ENCODE peak calls at places on chromosomes 13 and 19, in seven cellular contexts. One of them, this sample, is unnamed. For H3K4me1, the result is how much of the 10 kb centered on the place peaks cover.

GRCh38 chr19:16376649-16377048 is 52.0 kb downstream of the KLF2 start:
- DNase-seq in PC-3: peak
- DNase-seq in astrocyte: no peak
- DNase-seq in fibroblast of lung: no peak
- DNase-seq in HCT116: no peak
- DNase-seq in H1: no peak
- DNase-seq in neural progenitor cell: peak
- DNase-seq in this sample: no peak

GRCh38 chr19:13978306-13978705 is 26.0 kb downstream of the DCAF15 start:
- DNase-seq in astrocyte: no peak
- DNase-seq in H1: peak
- DNase-seq in HCT116: no peak
- DNase-seq in fibroblast of lung: no peak
- DNase-seq in PC-3: no peak
- DNase-seq in neural progenitor cell: peak
- DNase-seq in this sample: no peak

GRCh38 chr19:48999481-49000325 is 6.0 kb downstream of the RUVBL2 start:
- DNase-seq in H1: peak
- DNase-seq in fibroblast of lung: peak
- DNase-seq in PC-3: peak
- DNase-seq in HCT116: no peak
- DNase-seq in neural progenitor cell: peak
- DNase-seq in astrocyte: peak
- DNase-seq in this sample: peak

GRCh38 chr19:17104679-17105078 is 29.1 kb downstream of the MYO9B start:
- DNase-seq in H1: no peak
- DNase-seq in HCT116: no peak
- DNase-seq in PC-3: no peak
- DNase-seq in neural progenitor cell: no peak
- DNase-seq in astrocyte: no peak
- DNase-seq in fibroblast of lung: no peak
- DNase-seq in this sample: no peak

GRCh38 chr19:4474504-4475136 is 2.5 kb downstream of the HDGFL2 start:
- DNase-seq in HCT116: no peak
- DNase-seq in fibroblast of lung: peak
- DNase-seq in PC-3: peak
- DNase-seq in astrocyte: peak
- DNase-seq in neural progenitor cell: peak
- DNase-seq in H1: peak
- DNase-seq in this sample: no peak

GRCh38 chr13:81770868-81771505 is 1430.1 kb upstream of the SPRY2 start:
- DNase-seq in astrocyte: no peak
- DNase-seq in HCT116: no peak
- DNase-seq in fibroblast of lung: no peak
- DNase-seq in PC-3: no peak
- DNase-seq in neural progenitor cell: peak
- DNase-seq in H1: no peak
- DNase-seq in this sample: no peak

GRCh38 chr19:17337675-17338439 is 504 bp downstream of the GTPBP3 start:
- DNase-seq in astrocyte: no peak
- DNase-seq in HCT116: no peak
- DNase-seq in H1: no peak
- DNase-seq in neural progenitor cell: peak
- DNase-seq in fibroblast of lung: no peak
- DNase-seq in PC-3: peak
- DNase-seq in this sample: peak

GRCh38 chr19:36686365-36687213 is 823 bp upstream of the ZNF567 start:
- DNase-seq in H1: no peak
- DNase-seq in neural progenitor cell: peak
- DNase-seq in PC-3: peak
- DNase-seq in fibroblast of lung: no peak
- DNase-seq in HCT116: no peak
- DNase-seq in astrocyte: peak
- DNase-seq in this sample: no peak

GRCh38 chr19:3322199-3322978 is 44.0 kb upstream of the NFIC start:
- DNase-seq in PC-3: no peak
- DNase-seq in astrocyte: no peak
- DNase-seq in fibroblast of lung: no peak
- DNase-seq in HCT116: no peak
- DNase-seq in neural progenitor cell: no peak
- DNase-seq in H1: no peak
- DNase-seq in this sample: no peak

DNA sequence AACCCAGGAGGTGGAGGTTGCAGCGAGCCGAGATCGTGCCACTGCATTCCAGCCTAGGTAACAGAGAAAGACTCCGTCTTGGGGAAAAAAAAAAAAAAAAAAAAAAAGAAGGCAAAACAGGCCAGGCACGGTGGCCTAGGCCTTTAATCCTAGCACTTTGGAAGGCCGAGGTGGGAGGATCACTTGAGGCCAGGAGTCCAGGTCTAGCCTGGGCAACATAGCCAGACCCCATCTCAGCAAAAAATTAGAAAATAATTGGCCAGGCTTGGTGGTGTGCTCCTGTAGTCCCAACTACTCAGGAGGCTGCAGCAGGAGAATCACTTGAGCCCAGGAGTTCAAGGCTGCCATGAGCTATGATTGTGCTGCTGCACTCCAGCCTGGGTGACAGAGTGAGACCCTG is 43.4 kb downstream of the CRTC1 start:
- DNase-seq in H1: no peak
- DNase-seq in astrocyte: no peak
- DNase-seq in fibroblast of lung: no peak
- DNase-seq in HCT116: no peak
- DNase-seq in PC-3: no peak
- DNase-seq in neural progenitor cell: no peak
- DNase-seq in this sample: no peak
- H3K4me1 ChIP-seq in H1: under half
- H3K4me1 ChIP-seq in astrocyte: under half
- H3K4me1 ChIP-seq in fibroblast of lung: under half
- H3K4me1 ChIP-seq in HCT116: under half
- H3K4me1 ChIP-seq in PC-3: under half
- H3K4me1 ChIP-seq in neural progenitor cell: under half
- H3K4me1 ChIP-seq in this sample: under half

GRCh38 chr13:100088648-100089601 is at the start of gene PCCA:
- DNase-seq in astrocyte: peak
- DNase-seq in fibroblast of lung: peak
- DNase-seq in H1: peak
- DNase-seq in HCT116: peak
- DNase-seq in neural progenitor cell: peak
- DNase-seq in PC-3: peak
- DNase-seq in this sample: peak

GRCh38 chr13:100089633-100090032 is 740 bp downstream of the PCCA start:
- DNase-seq in astrocyte: peak
- DNase-seq in HCT116: no peak
- DNase-seq in neural progenitor cell: no peak
- DNase-seq in PC-3: peak
- DNase-seq in fibroblast of lung: peak
- DNase-seq in H1: no peak
- DNase-seq in this sample: peak

GRCh38 chr13:100090861-100091260 is 2.0 kb downstream of the PCCA start:
- DNase-seq in astrocyte: no peak
- DNase-seq in HCT116: no peak
- DNase-seq in neural progenitor cell: no peak
- DNase-seq in H1: no peak
- DNase-seq in PC-3: no peak
- DNase-seq in fibroblast of lung: no peak
- DNase-seq in this sample: no peak

DNA sequence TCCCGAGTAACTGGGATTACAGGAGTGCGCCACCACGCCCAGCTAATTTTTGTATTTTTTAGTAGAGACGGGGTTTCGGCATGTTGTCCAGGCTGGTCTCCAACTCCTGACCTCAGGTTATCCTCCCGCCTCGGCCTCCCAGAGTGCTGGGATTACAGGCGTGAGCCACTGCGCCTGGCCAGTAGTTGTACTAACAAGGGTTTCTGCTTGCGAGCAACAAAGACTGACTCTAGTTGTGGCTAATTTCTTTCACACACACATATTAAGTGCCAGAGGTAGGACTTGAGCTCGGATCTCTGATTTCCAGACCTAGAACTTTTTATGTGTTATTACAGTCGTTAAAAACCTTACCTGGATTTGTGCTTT is 628 bp upstream of the PCCA start:
- DNase-seq in astrocyte: no peak
- DNase-seq in H1: no peak
- DNase-seq in PC-3: no peak
- DNase-seq in neural progenitor cell: peak
- DNase-seq in HCT116: no peak
- DNase-seq in fibroblast of lung: no peak
- DNase-seq in this sample: peak
- TF ChIP-seq EZH2 in astrocyte: no peak
- TF ChIP-seq EZH2 in H1: no peak
- TF ChIP-seq EZH2 in PC-3: no peak
- TF ChIP-seq EZH2 in neural progenitor cell: no peak
- TF ChIP-seq EZH2 in HCT116: no peak
- TF ChIP-seq EZH2 in fibroblast of lung: no peak
- TF ChIP-seq EZH2 in this sample: no peak

DNA sequence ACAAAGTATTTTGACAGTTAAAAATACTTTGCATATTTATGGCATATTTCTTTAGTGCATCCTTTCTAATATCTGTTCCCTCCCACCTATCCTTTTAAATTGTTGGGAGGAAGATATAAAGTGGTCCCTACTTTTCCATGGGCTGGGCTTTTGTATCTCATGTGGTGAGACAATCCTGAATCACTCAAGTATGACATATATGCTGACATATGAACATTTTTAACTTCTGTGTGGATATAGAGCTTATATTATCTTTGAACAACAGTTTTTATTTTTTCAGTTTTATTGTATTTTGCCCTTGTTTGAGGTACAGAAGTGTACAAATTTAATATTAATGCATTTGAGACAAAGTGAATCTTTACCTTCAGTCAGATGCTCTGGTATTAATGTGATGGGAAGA is 3.4 kb downstream of the ZMYM2 start:
- DNase-seq in astrocyte: no peak
- DNase-seq in HCT116: no peak
- DNase-seq in H1: no peak
- DNase-seq in neural progenitor cell: no peak
- DNase-seq in PC-3: no peak
- DNase-seq in fibroblast of lung: no peak
- DNase-seq in this sample: no peak
- H3K4me1 ChIP-seq in astrocyte: under half
- H3K4me1 ChIP-seq in HCT116: under half
- H3K4me1 ChIP-seq in H1: under half
- H3K4me1 ChIP-seq in neural progenitor cell: under half
- H3K4me1 ChIP-seq in PC-3: under half
- H3K4me1 ChIP-seq in fibroblast of lung: under half
- H3K4me1 ChIP-seq in this sample: under half

GRCh38 chr13:99973786-99974185 is 2.2 kb upstream of the ZIC5 start:
- DNase-seq in neural progenitor cell: no peak
- DNase-seq in H1: no peak
- DNase-seq in PC-3: no peak
- DNase-seq in HCT116: no peak
- DNase-seq in astrocyte: no peak
- DNase-seq in fibroblast of lung: no peak
- DNase-seq in this sample: no peak
- TF ChIP-seq EZH2 in neural progenitor cell: no peak
- TF ChIP-seq EZH2 in H1: no peak
- TF ChIP-seq EZH2 in PC-3: no peak
- TF ChIP-seq EZH2 in HCT116: no peak
- TF ChIP-seq EZH2 in astrocyte: no peak
- TF ChIP-seq EZH2 in fibroblast of lung: no peak
- TF ChIP-seq EZH2 in this sample: no peak

GRCh38 chr13:98490866-98491265 is 86.0 kb downstream of the STK24 start:
- DNase-seq in astrocyte: no peak
- DNase-seq in H1: no peak
- DNase-seq in neural progenitor cell: no peak
- DNase-seq in fibroblast of lung: no peak
- DNase-seq in PC-3: no peak
- DNase-seq in HCT116: no peak
- DNase-seq in this sample: no peak
- H3K4me1 ChIP-seq in astrocyte: under half
- H3K4me1 ChIP-seq in H1: under half
- H3K4me1 ChIP-seq in neural progenitor cell: half or more
- H3K4me1 ChIP-seq in fibroblast of lung: under half
- H3K4me1 ChIP-seq in PC-3: under half
- H3K4me1 ChIP-seq in HCT116: under half
- H3K4me1 ChIP-seq in this sample: under half

GRCh38 chr13:80342541-80343371 is 1.8 kb upstream of the SPRY2 start:
- DNase-seq in astrocyte: peak
- DNase-seq in PC-3: peak
- DNase-seq in HCT116: no peak
- DNase-seq in fibroblast of lung: peak
- DNase-seq in H1: no peak
- DNase-seq in neural progenitor cell: peak
- DNase-seq in this sample: peak
- TF ChIP-seq EZH2 in astrocyte: no peak
- TF ChIP-seq EZH2 in PC-3: no peak
- TF ChIP-seq EZH2 in HCT116: no peak
- TF ChIP-seq EZH2 in fibroblast of lung: no peak
- TF ChIP-seq EZH2 in H1: no peak
- TF ChIP-seq EZH2 in neural progenitor cell: peak
- TF ChIP-seq EZH2 in this sample: no peak

DNA sequence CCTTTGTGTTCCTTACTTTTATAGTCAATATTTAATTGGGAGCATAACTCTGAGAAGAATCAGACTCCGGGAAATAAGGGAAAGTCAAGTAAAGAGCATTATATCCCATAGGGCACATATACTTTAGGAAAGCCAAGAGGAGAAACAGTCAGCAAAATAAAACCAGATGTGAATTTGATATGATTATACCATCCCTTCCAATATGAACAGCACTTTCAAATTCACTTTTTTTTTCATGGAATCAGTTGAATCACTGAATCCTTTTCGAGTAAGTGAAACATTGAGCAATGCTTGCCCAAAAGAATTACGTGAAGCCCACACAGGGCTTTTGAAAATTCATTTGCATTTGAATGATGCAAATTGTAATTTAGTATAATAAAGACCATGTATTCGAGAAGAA is 112.5 kb downstream of the KCTD12 start:
- DNase-seq in fibroblast of lung: no peak
- DNase-seq in neural progenitor cell: no peak
- DNase-seq in H1: no peak
- DNase-seq in PC-3: no peak
- DNase-seq in HCT116: no peak
- DNase-seq in astrocyte: no peak
- DNase-seq in this sample: no peak
- H3K4me1 ChIP-seq in fibroblast of lung: under half
- H3K4me1 ChIP-seq in neural progenitor cell: under half
- H3K4me1 ChIP-seq in H1: under half
- H3K4me1 ChIP-seq in PC-3: under half
- H3K4me1 ChIP-seq in HCT116: under half
- H3K4me1 ChIP-seq in astrocyte: under half
- H3K4me1 ChIP-seq in this sample: under half

GRCh38 chr13:113094410-113094800 is 11.2 kb upstream of the F7 start:
- DNase-seq in PC-3: no peak
- DNase-seq in neural progenitor cell: no peak
- DNase-seq in astrocyte: no peak
- DNase-seq in HCT116: no peak
- DNase-seq in H1: no peak
- DNase-seq in fibroblast of lung: no peak
- DNase-seq in this sample: no peak
- TF ChIP-seq EZH2 in PC-3: no peak
- TF ChIP-seq EZH2 in neural progenitor cell: no peak
- TF ChIP-seq EZH2 in astrocyte: no peak
- TF ChIP-seq EZH2 in HCT116: no peak
- TF ChIP-seq EZH2 in H1: no peak
- TF ChIP-seq EZH2 in fibroblast of lung: no peak
- TF ChIP-seq EZH2 in this sample: no peak

GRCh38 chr19:1412995-1413889 is 5.9 kb downstream of the DAZAP1 start:
- DNase-seq in astrocyte: no peak
- DNase-seq in neural progenitor cell: no peak
- DNase-seq in PC-3: no peak
- DNase-seq in HCT116: no peak
- DNase-seq in fibroblast of lung: no peak
- DNase-seq in H1: no peak
- DNase-seq in this sample: peak
- H3K4me1 ChIP-seq in astrocyte: half or more
- H3K4me1 ChIP-seq in neural progenitor cell: under half
- H3K4me1 ChIP-seq in PC-3: under half
- H3K4me1 ChIP-seq in HCT116: half or more
- H3K4me1 ChIP-seq in fibroblast of lung: under half
- H3K4me1 ChIP-seq in H1: under half
- H3K4me1 ChIP-seq in this sample: under half